ENCODE peak calls at places on chromosomes 11 and 22, in five cellular contexts. One of them, this sample, is unnamed.

GRCh38 chr22:48855013-48855412 is 972.7 kb downstream of the BRD1 start:
- DNase-seq in esophagus muscularis mucosa: no peak
- DNase-seq in GM12878: no peak
- DNase-seq in left lung: no peak
- DNase-seq in stomach: no peak
- DNase-seq in this sample: no peak

GRCh38 chr11:72222106-72222891 is 2.3 kb upstream of the INPPL1 start:
- DNase-seq in esophagus muscularis mucosa: no peak
- DNase-seq in GM12878: no peak
- DNase-seq in left lung: no peak
- DNase-seq in stomach: peak; percentile 18
- DNase-seq in this sample: no peak

GRCh38 chr11:60840711-60841430 is 1.0 kb upstream of the CCDC86 start:
- DNase-seq in esophagus muscularis mucosa: no peak
- DNase-seq in GM12878: no peak
- DNase-seq in left lung: no peak
- DNase-seq in stomach: no peak
- DNase-seq in this sample: no peak

GRCh38 chr11:133896642-133897330 is 51.5 kb upstream of the SPATA19 start:
- DNase-seq in esophagus muscularis mucosa: no peak
- DNase-seq in GM12878: no peak
- DNase-seq in left lung: peak; percentile 14
- DNase-seq in stomach: peak; percentile 21
- DNase-seq in this sample: no peak

GRCh38 chr11:103183981-103184592 is 74.9 kb downstream of the DYNC2H1 start:
- DNase-seq in esophagus muscularis mucosa: no peak
- DNase-seq in GM12878: no peak
- DNase-seq in left lung: no peak
- DNase-seq in stomach: no peak
- DNase-seq in this sample: no peak

GRCh38 chr11:117070016-117070415 is 28.2 kb downstream of the SIK3 start:
- DNase-seq in esophagus muscularis mucosa: no peak
- DNase-seq in GM12878: no peak
- DNase-seq in left lung: no peak
- DNase-seq in stomach: no peak
- DNase-seq in this sample: no peak

GRCh38 chr22:29260601-29261315 is 7.0 kb downstream of the RHBDD3 start:
- DNase-seq in esophagus muscularis mucosa: no peak
- DNase-seq in GM12878: no peak
- DNase-seq in left lung: no peak
- DNase-seq in stomach: no peak
- DNase-seq in this sample: no peak

GRCh38 chr11:67302571-67303131 is 679 bp upstream of the SSH3 start:
- DNase-seq in esophagus muscularis mucosa: no peak
- DNase-seq in GM12878: no peak
- DNase-seq in left lung: peak; percentile 62
- DNase-seq in stomach: peak; percentile 62
- DNase-seq in this sample: no peak

GRCh38 chr11:70826541-70826943 is 425.8 kb downstream of the SHANK2 start:
- DNase-seq in esophagus muscularis mucosa: no peak
- DNase-seq in GM12878: no peak
- DNase-seq in left lung: no peak
- DNase-seq in stomach: no peak
- DNase-seq in this sample: no peak

GRCh38 chr11:45384016-45384415 is 97.9 kb upstream of the SYT13 start:
- DNase-seq in esophagus muscularis mucosa: no peak
- DNase-seq in GM12878: no peak
- DNase-seq in left lung: no peak
- DNase-seq in stomach: no peak
- DNase-seq in this sample: no peak

GRCh38 chr22:42134033-42135020 is 3.7 kb upstream of the CYP2D6 start:
- DNase-seq in esophagus muscularis mucosa: no peak
- DNase-seq in GM12878: no peak
- DNase-seq in left lung: no peak
- DNase-seq in stomach: no peak
- DNase-seq in this sample: no peak

GRCh38 chr11:102241026-102241425 is 76.3 kb upstream of the BIRC3 start:
- DNase-seq in esophagus muscularis mucosa: no peak
- DNase-seq in GM12878: no peak
- DNase-seq in left lung: no peak
- DNase-seq in stomach: no peak
- DNase-seq in this sample: no peak

GRCh38 chr22:17846326-17846992 is 72.2 kb upstream of the BID start:
- DNase-seq in esophagus muscularis mucosa: no peak
- DNase-seq in GM12878: no peak
- DNase-seq in left lung: no peak
- DNase-seq in stomach: no peak
- DNase-seq in this sample: no peak

GRCh38 chr22:44108806-44109385 is 71.8 kb upstream of the PARVG start:
- DNase-seq in esophagus muscularis mucosa: no peak
- DNase-seq in GM12878: no peak
- DNase-seq in left lung: no peak
- DNase-seq in stomach: no peak
- DNase-seq in this sample: no peak

GRCh38 chr11:109697140-109697843 is 275.3 kb downstream of the C11orf87 start:
- DNase-seq in esophagus muscularis mucosa: no peak
- DNase-seq in GM12878: no peak
- DNase-seq in left lung: no peak
- DNase-seq in stomach: no peak
- DNase-seq in this sample: peak; percentile 11

GRCh38 chr11:119285431-119285830 is 31.5 kb downstream of the MCAM start:
- DNase-seq in esophagus muscularis mucosa: no peak
- DNase-seq in GM12878: no peak
- DNase-seq in left lung: no peak
- DNase-seq in stomach: no peak
- DNase-seq in this sample: no peak

GRCh38 chr11:121722431-121723256 is 269.9 kb upstream of the SORL1-AS1 start:
- DNase-seq in esophagus muscularis mucosa: peak; percentile 96
- DNase-seq in GM12878: no peak
- DNase-seq in left lung: peak; percentile 67
- DNase-seq in stomach: peak; percentile 40
- DNase-seq in this sample: peak; percentile 6

GRCh38 chr11:121721448-121721847 is 268.7 kb upstream of the SORL1-AS1 start:
- DNase-seq in esophagus muscularis mucosa: no peak
- DNase-seq in GM12878: no peak
- DNase-seq in left lung: no peak
- DNase-seq in stomach: no peak
- DNase-seq in this sample: no peak

GRCh38 chr11:121717296-121717695 is 264.5 kb upstream of the SORL1-AS1 start:
- DNase-seq in esophagus muscularis mucosa: peak; percentile 60
- DNase-seq in GM12878: no peak
- DNase-seq in left lung: no peak
- DNase-seq in stomach: no peak
- DNase-seq in this sample: no peak

GRCh38 chr11:121723261-121723741 is 270.5 kb upstream of the SORL1-AS1 start:
- DNase-seq in esophagus muscularis mucosa: peak; percentile 91
- DNase-seq in GM12878: no peak
- DNase-seq in left lung: no peak
- DNase-seq in stomach: no peak
- DNase-seq in this sample: no peak

GRCh38 chr11:121721961-121722360 is 269.2 kb upstream of the SORL1-AS1 start:
- DNase-seq in esophagus muscularis mucosa: no peak
- DNase-seq in GM12878: no peak
- DNase-seq in left lung: no peak
- DNase-seq in stomach: no peak
- DNase-seq in this sample: no peak
- H3K4me3 ChIP-seq in esophagus muscularis mucosa: peak overlapping the region; percentile 57
- H3K4me3 ChIP-seq in GM12878: no peak overlapping the region
- H3K4me3 ChIP-seq in left lung: no peak overlapping the region
- H3K4me3 ChIP-seq in stomach: peak overlapping the region; percentile 40
- H3K4me3 ChIP-seq in this sample: no peak overlapping the region

GRCh38 chr11:9760180-9760550 is 96.3 kb downstream of the SWAP70 start:
- DNase-seq in esophagus muscularis mucosa: peak; percentile 95
- DNase-seq in GM12878: no peak
- DNase-seq in left lung: peak; percentile 80
- DNase-seq in stomach: peak; percentile 64
- DNase-seq in this sample: no peak

GRCh38 chr11:9757809-9758675 is 94.2 kb downstream of the SWAP70 start:
- DNase-seq in esophagus muscularis mucosa: peak; percentile 95
- DNase-seq in GM12878: no peak
- DNase-seq in left lung: peak; percentile 92
- DNase-seq in stomach: peak; percentile 88
- DNase-seq in this sample: no peak

GRCh38 chr11:9756878-9757277 is 93.0 kb downstream of the SWAP70 start:
- DNase-seq in esophagus muscularis mucosa: no peak
- DNase-seq in GM12878: no peak
- DNase-seq in left lung: no peak
- DNase-seq in stomach: no peak
- DNase-seq in this sample: no peak

GRCh38 chr11:9759519-9760179 is 95.8 kb downstream of the SWAP70 start:
- DNase-seq in esophagus muscularis mucosa: peak; percentile 95
- DNase-seq in GM12878: peak; percentile 74
- DNase-seq in left lung: peak; percentile 91
- DNase-seq in stomach: peak; percentile 65
- DNase-seq in this sample: peak; percentile 88

GRCh38 chr11:9758676-9759518 is 95.0 kb downstream of the SWAP70 start:
- DNase-seq in esophagus muscularis mucosa: no peak
- DNase-seq in GM12878: no peak
- DNase-seq in left lung: peak; percentile 80
- DNase-seq in stomach: peak; percentile 69
- DNase-seq in this sample: no peak
- TF ChIP-seq CTCF in esophagus muscularis mucosa: peak; percentile 35
- TF ChIP-seq CTCF in GM12878: no peak
- TF ChIP-seq CTCF in left lung: no peak
- TF ChIP-seq CTCF in stomach: no peak
- TF ChIP-seq CTCF in this sample: no peak

GRCh38 chr11:107018902-107019493 is 722 bp upstream of the GUCY1A2 start:
- DNase-seq in esophagus muscularis mucosa: no peak
- DNase-seq in GM12878: no peak
- DNase-seq in left lung: peak; percentile 59
- DNase-seq in stomach: peak; percentile 52
- DNase-seq in this sample: peak; percentile 30

GRCh38 chr11:107017433-107018227 is 646 bp downstream of the GUCY1A2 start:
- DNase-seq in esophagus muscularis mucosa: no peak
- DNase-seq in GM12878: no peak
- DNase-seq in left lung: peak; percentile 36
- DNase-seq in stomach: no peak
- DNase-seq in this sample: no peak

GRCh38 chr11:107018274-107018901 is at the start of gene GUCY1A2:
- DNase-seq in esophagus muscularis mucosa: no peak
- DNase-seq in GM12878: no peak
- DNase-seq in left lung: peak; percentile 34
- DNase-seq in stomach: no peak
- DNase-seq in this sample: no peak

GRCh38 chr11:107014871-107015270 is 3.4 kb downstream of the GUCY1A2 start:
- DNase-seq in esophagus muscularis mucosa: no peak
- DNase-seq in GM12878: no peak
- DNase-seq in left lung: no peak
- DNase-seq in stomach: no peak
- DNase-seq in this sample: no peak

DNA sequence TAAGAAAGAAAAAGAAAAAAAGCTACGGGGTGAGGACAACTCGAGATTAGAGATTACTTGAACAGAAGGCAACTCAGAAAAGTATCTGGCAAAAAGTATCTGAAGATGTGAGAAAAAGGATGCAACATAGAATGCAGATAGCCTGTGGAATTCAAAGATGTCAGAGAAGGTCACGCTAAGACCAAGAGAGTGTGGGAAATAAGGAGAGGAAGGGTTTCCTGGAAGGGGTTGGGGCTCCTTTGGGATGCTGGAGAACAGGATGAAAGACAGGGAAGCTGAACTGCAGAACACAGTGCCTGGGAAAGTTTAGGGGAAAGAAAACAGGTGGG is 1.2 kb downstream of the GUCY1A2 start:
- DNase-seq in esophagus muscularis mucosa: no peak
- DNase-seq in GM12878: no peak
- DNase-seq in left lung: no peak
- DNase-seq in stomach: no peak
- DNase-seq in this sample: no peak
- H3K4me3 ChIP-seq in esophagus muscularis mucosa: peak overlapping the region; percentile 54
- H3K4me3 ChIP-seq in GM12878: no peak overlapping the region
- H3K4me3 ChIP-seq in left lung: peak overlapping the region; percentile 22
- H3K4me3 ChIP-seq in stomach: peak overlapping the region; percentile 48
- H3K4me3 ChIP-seq in this sample: no peak overlapping the region

DNA sequence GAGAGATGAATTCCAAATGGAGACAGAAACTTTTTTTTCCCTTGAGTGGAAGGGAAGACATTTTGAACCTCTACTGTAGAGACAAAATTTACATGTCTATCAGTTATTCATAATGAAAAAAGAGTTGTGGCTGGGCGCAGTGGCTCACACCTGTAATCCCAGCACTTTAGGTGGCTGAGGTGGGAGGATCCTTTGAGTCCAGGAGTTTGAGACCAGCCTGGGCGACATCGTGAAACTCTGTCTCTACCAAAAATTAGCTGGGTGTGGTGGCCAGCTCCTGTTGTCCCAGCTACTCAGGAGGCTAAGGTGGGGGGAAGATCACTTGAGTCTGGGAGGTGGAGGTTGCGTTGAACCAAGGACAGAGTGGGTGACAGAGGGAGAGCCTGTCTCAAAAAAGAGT is 4.1 kb downstream of the EED start:
- DNase-seq in esophagus muscularis mucosa: no peak
- DNase-seq in GM12878: no peak
- DNase-seq in left lung: no peak
- DNase-seq in stomach: no peak
- DNase-seq in this sample: no peak
- TF ChIP-seq CTCF in esophagus muscularis mucosa: no peak
- TF ChIP-seq CTCF in GM12878: no peak
- TF ChIP-seq CTCF in left lung: no peak
- TF ChIP-seq CTCF in stomach: no peak
- TF ChIP-seq CTCF in this sample: no peak

GRCh38 chr11:63813035-63813562 is at the start of gene SPINDOC:
- DNase-seq in esophagus muscularis mucosa: peak; percentile 93
- DNase-seq in GM12878: no peak
- DNase-seq in left lung: peak; percentile 78
- DNase-seq in stomach: peak; percentile 80
- DNase-seq in this sample: no peak

GRCh38 chr11:63814383-63814736 is 1.1 kb downstream of the SPINDOC start:
- DNase-seq in esophagus muscularis mucosa: no peak
- DNase-seq in GM12878: no peak
- DNase-seq in left lung: no peak
- DNase-seq in stomach: no peak
- DNase-seq in this sample: no peak

GRCh38 chr11:63816732-63817131 is 3.5 kb downstream of the SPINDOC start:
- DNase-seq in esophagus muscularis mucosa: no peak
- DNase-seq in GM12878: no peak
- DNase-seq in left lung: no peak
- DNase-seq in stomach: no peak
- DNase-seq in this sample: no peak

GRCh38 chr11:63813563-63814382 is 517 bp downstream of the SPINDOC start:
- DNase-seq in esophagus muscularis mucosa: no peak
- DNase-seq in GM12878: no peak
- DNase-seq in left lung: peak; percentile 71
- DNase-seq in stomach: peak; percentile 33
- DNase-seq in this sample: no peak

DNA sequence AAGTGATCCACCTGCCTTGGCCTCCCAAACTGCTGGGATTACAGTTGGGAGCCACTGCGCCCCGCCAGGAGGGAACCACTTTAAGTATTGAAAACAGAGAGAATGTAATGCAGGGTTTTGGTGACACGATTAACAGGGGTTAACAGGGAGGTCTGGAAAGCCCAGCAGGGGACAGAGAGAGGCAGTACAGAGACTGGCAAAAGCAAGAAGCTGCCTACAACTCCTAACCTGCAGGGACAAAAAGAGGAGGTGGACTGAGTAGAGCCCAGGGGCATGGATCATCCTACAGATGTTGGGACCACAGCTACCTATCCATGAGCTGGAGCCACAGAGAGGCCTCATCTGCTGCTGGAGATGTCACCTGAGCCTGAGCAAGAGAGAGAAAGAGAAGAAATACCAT is 1.7 kb upstream of the SPINDOC start:
- DNase-seq in esophagus muscularis mucosa: no peak
- DNase-seq in GM12878: no peak
- DNase-seq in left lung: no peak
- DNase-seq in stomach: no peak
- DNase-seq in this sample: no peak
- H3K4me3 ChIP-seq in esophagus muscularis mucosa: no peak overlapping the region
- H3K4me3 ChIP-seq in GM12878: no peak overlapping the region
- H3K4me3 ChIP-seq in left lung: no peak overlapping the region
- H3K4me3 ChIP-seq in stomach: no peak overlapping the region
- H3K4me3 ChIP-seq in this sample: no peak overlapping the region